ENCODE peak calls at places on chromosomes 12 and 14, in seven cellular contexts. X is stimulated activated CD4-positive, alpha-beta T cell treated with anti-CD3 and anti-CD28 coated beads, Interleukin-2, amount 100 ng/mL, for 48 hours; T is T-helper 2 cell; H is NCI-H1436 treated with DMSO at 0.1 percent for 48 hours; G is NCI-H1092 treated with DMSO at 0.1 percent for 48 hours; V is GM19239; Z is amniotic epithelial cell. R is an unnamed sample.

GRCh38 chr12:23533699-23534098 is 415.8 kb downstream of the SOX5 start:
- DNase-seq in V (no peak), G (no peak), X (no peak), H (no peak), T (no peak), Z (no peak), R (no peak)

GRCh38 chr12:1099158-1099557 is 108.1 kb downstream of the ERC1 start:
- DNase-seq in G (no peak), V (peak; percentile 17), T (no peak), H (no peak), X (peak; percentile 17), Z (no peak), R (no peak)

GRCh38 chr12:124901003-124901402 is 13.4 kb downstream of the UBC start:
- DNase-seq in G (no peak), H (no peak), X (no peak), Z (no peak), V (no peak), T (no peak), R (no peak)

GRCh38 chr12:98425859-98426258 is 89.5 kb upstream of the TMPO start:
- DNase-seq in H (no peak), X (no peak), Z (peak; percentile 45), G (no peak), V (no peak), T (no peak), R (no peak)

GRCh38 chr14:84087986-84088531 is 1441.9 kb upstream of the FLRT2 start:
- DNase-seq in T (no peak), X (no peak), V (no peak), H (no peak), G (no peak), Z (peak; percentile 99), R (no peak)

GRCh38 chr12:132345555-132346200 is 16.3 kb upstream of the GALNT9 start:
- DNase-seq in Z (no peak), X (no peak), V (no peak), G (no peak), T (no peak), H (no peak), R (no peak)

GRCh38 chr14:91870890-91871289 is 3.6 kb upstream of the TC2N start:
- DNase-seq in X (no peak), V (no peak), T (no peak), G (no peak), H (no peak), Z (no peak), R (no peak)

GRCh38 chr14:51251486-51251885 is 11.4 kb downstream of the TMX1 start:
- DNase-seq in X (no peak), H (no peak), Z (no peak), V (no peak), T (no peak), G (no peak), R (no peak)